ENCODE peak calls at places on chromosomes 5 and 9, in ten cellular contexts. P is OCI-LY7, O is stomach, R is right lobe of liver, G is sigmoid colon, B is heart left ventricle, F is cardiac muscle cell, H is upper lobe of right lung, E is fibroblast of lung, Y is psoas muscle. L is an unnamed sample. For H3K36me3, the result is how much of the 10 kb centered on the place peaks cover.

GRCh38 chr5:132468665-132469379 is 21.8 kb downstream of the IRF1 start:
- DNase-seq in P (no peak), H (peak), G (no peak), F (no peak), Y (no peak), O (peak), E (no peak), B (no peak), R (no peak), L (no peak)

GRCh38 chr5:133824661-133825254 is 143.7 kb downstream of the C5orf15 start:
- DNase-seq in B (no peak), Y (no peak), R (no peak), E (no peak), P (no peak), H (no peak), G (no peak), O (no peak), F (no peak), L (no peak)

GRCh38 chr5:160470437-160471341 is 49.0 kb downstream of the PTTG1 start:
- DNase-seq in G (no peak), F (peak), B (no peak), P (peak), E (peak), Y (no peak), R (no peak), O (peak), H (no peak), L (no peak)

GRCh38 chr5:37198066-37198465 is 51.1 kb downstream of the CPLANE1 start:
- DNase-seq in P (no peak), O (no peak), E (no peak), F (no peak), Y (no peak), B (no peak), G (no peak), R (no peak), H (no peak), L (no peak)

GRCh38 chr9:33464045-33464636 is 9.6 kb downstream of the NOL6 start:
- DNase-seq in P (no peak), B (no peak), F (no peak), G (no peak), R (no peak), H (no peak), O (no peak), Y (no peak), E (no peak), L (peak)

GRCh38 chr5:69454460-69455249 is 37.9 kb upstream of the OCLN start:
- DNase-seq in P (no peak), R (peak), H (no peak), E (no peak), F (no peak), B (no peak), Y (no peak), G (no peak), O (peak), L (no peak)

GRCh38 chr5:124474821-124475220 is 271.6 kb downstream of the ZNF608 start:
- DNase-seq in E (peak), O (no peak), R (no peak), G (no peak), B (no peak), F (peak), P (no peak), Y (no peak), H (no peak), L (no peak)

GRCh38 chr5:152004095-152004494 is 79.4 kb upstream of the GLRA1 start:
- DNase-seq in B (no peak), F (no peak), O (no peak), Y (no peak), G (no peak), R (no peak), H (peak), P (no peak), E (no peak), L (no peak)

GRCh38 chr9:34233691-34234090 is 54.8 kb downstream of the UBAP1 start:
- DNase-seq in F (no peak), H (no peak), R (no peak), B (no peak), Y (no peak), P (no peak), O (no peak), E (peak), G (no peak), L (no peak)

GRCh38 chr5:179699640-179700298 is 1.0 kb downstream of the CANX start:
- DNase-seq in G (no peak), H (peak), F (peak), B (no peak), O (no peak), P (peak), E (peak), Y (no peak), R (no peak), L (peak)

GRCh38 chr5:117943120-117943519 is 1045.2 kb downstream of the DTWD2 start:
- DNase-seq in H (no peak), G (no peak), P (no peak), R (no peak), O (no peak), F (no peak), E (no peak), B (no peak), Y (no peak), L (no peak)

GRCh38 chr5:3031733-3032378 is 280.4 kb upstream of the IRX2 start:
- DNase-seq in F (no peak), E (no peak), R (no peak), P (no peak), Y (no peak), O (no peak), G (no peak), B (no peak), H (no peak), L (no peak)

GRCh38 chr9:97487880-97488279 is 13.6 kb upstream of the TMOD1 start:
- DNase-seq in B (no peak), G (no peak), R (no peak), Y (no peak), F (no peak), H (no peak), E (no peak), P (no peak), O (no peak), L (no peak)

GRCh38 chr9:97491216-97491999 is 10.1 kb upstream of the TMOD1 start:
- DNase-seq in B (no peak), H (no peak), R (no peak), P (no peak), E (no peak), G (no peak), O (no peak), F (no peak), Y (no peak), L (no peak)

GRCh38 chr9:97484134-97484533 is 17.3 kb upstream of the TMOD1 start:
- DNase-seq in F (no peak), P (no peak), Y (no peak), R (peak), O (peak), G (no peak), H (no peak), E (no peak), B (no peak), L (no peak)

GRCh38 chr9:97487107-97487506 is 14.4 kb upstream of the TMOD1 start:
- DNase-seq in H (no peak), R (no peak), O (no peak), E (no peak), B (no peak), G (no peak), P (no peak), F (no peak), Y (no peak), L (peak)
- TF ChIP-seq CTCF in H (no peak), R (peak), O (peak), E (no peak), B (no peak), G (no peak), P (peak), F (peak), Y (peak), L (peak)

DNA sequence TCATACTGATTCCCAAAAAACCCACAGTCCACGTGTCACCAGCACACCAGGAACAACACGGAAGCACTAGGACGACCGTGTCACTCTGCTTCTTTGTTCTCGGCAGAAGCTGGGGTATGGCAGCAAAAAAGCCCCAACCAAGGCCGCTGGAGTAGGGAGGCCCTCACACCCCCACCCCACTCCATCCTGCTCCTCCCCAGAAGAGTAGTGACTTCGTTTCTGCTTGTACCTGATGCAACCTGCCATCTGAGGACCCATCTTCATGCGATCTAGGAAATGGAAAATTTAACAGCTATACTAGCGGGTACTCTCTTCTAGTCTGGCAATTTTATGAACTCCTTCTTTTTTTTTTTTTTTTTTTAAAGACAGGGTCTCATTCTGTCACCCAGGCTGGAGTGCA is 3.7 kb downstream of the UBAC1 start:
- DNase-seq in H (no peak), G (no peak), R (no peak), P (no peak), Y (no peak), F (no peak), E (no peak), B (no peak), O (no peak), L (no peak)
- H3K4me3 ChIP-seq in H (no peak), G (no peak), R (no peak), P (no peak), Y (peak), F (no peak), E (no peak), B (no peak), O (no peak), L (no peak)

DNA sequence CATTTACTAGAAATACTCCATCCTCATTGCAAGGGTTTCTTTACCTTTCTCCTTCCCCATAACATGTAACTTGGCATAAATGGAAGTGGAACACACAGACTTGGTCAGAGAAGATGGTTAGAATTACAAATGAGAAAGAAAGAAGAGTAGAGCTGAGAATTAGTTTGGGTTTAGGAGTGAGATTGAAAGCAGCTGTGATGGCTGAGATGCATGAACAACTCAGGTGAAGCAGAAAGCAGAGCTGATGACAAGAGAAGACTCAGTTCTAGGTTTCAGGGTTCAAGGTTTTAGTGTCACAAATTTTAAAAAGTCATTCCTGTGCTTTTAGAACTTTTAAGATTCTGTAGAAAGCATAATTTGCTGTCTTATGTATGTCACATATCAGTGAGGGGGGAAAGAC is 54.0 kb downstream of the TMEM161B start:
- DNase-seq in P (no peak), H (no peak), B (no peak), E (no peak), G (no peak), F (no peak), Y (no peak), R (no peak), O (no peak), L (no peak)
- H3K36me3 ChIP-seq in P (half or more), H (under half), B (half or more), E (under half), G (under half), F (under half), Y (under half), R (under half), O (under half), L (under half)

GRCh38 chr5:102599289-102599688 is 100.5 kb upstream of the SLCO6A1 start:
- DNase-seq in Y (no peak), P (no peak), H (no peak), B (no peak), E (no peak), G (no peak), F (no peak), O (no peak), R (no peak), L (no peak)
- TF ChIP-seq CTCF in Y (no peak), P (no peak), H (no peak), B (no peak), E (no peak), G (no peak), F (no peak), O (no peak), R (no peak), L (no peak)

GRCh38 chr9:92808726-92809451 is 44.3 kb upstream of the BICD2 start:
- DNase-seq in H (peak), O (peak), Y (peak), G (peak), E (peak), R (peak), F (peak), B (peak), P (peak), L (peak)

GRCh38 chr9:92807031-92807756 is 42.6 kb upstream of the BICD2 start:
- DNase-seq in B (no peak), E (no peak), O (no peak), P (no peak), R (no peak), Y (no peak), F (no peak), H (no peak), G (no peak), L (no peak)

GRCh38 chr9:92804727-92805126 is 40.1 kb upstream of the BICD2 start:
- DNase-seq in G (no peak), H (no peak), Y (no peak), O (no peak), B (no peak), F (no peak), P (no peak), E (no peak), R (no peak), L (no peak)

GRCh38 chr9:92807757-92808725 is 43.4 kb upstream of the BICD2 start:
- DNase-seq in F (no peak), E (no peak), R (no peak), B (no peak), Y (no peak), H (no peak), G (no peak), O (no peak), P (no peak), L (no peak)
- H3K4me3 ChIP-seq in F (no peak), E (no peak), R (no peak), B (peak), Y (peak), H (peak), G (no peak), O (peak), P (no peak), L (no peak)

GRCh38 chr9:129002989-129003388 is 25.1 kb downstream of the SH3GLB2 start:
- DNase-seq in B (no peak), G (no peak), P (no peak), R (no peak), E (no peak), Y (no peak), H (no peak), F (no peak), O (no peak), L (no peak)
- H3K36me3 ChIP-seq in B (half or more), G (under half), P (half or more), R (half or more), E (under half), Y (under half), H (half or more), F (under half), O (half or more), L (under half)

DNA sequence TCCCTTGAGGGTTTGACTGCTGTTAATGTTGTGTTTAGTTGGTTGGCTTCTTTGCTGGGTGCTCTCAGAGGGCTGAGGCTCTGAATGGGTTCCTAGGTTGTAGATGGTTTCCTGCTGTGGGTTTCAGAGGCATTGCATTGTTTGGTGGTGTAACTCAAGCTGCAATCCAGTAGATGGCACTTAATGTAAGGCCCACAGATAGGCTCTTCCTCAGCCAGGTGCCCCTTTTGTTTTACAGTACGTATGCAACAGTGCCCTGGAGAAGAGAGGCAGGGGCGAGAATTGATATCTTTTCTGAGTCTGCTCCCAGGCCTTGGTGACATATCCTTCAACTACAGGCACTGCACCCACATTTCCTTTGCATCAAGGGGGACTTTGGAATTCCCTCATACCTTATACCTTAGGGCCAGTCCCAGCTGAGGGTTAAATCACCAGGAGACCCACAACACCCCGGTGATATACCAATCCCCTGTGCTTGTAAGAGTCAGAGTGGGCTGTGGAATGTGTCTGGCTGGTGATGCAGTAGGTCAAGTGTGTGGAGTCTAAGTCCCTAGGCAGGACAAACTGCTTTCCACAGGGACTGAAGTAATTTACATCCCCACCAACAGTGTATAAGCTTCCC is 7.0 kb upstream of the UGT3A2 start:
- DNase-seq in B (no peak), R (no peak), E (peak), O (no peak), Y (no peak), H (no peak), P (peak), F (peak), G (no peak), L (peak)
- TF ChIP-seq CTCF in B (no peak), R (peak), E (no peak), O (no peak), Y (no peak), H (no peak), P (peak), F (peak), G (no peak), L (peak)